ENCODE peak calls at places on chromosomes 11 and 22, in six cellular contexts. One of them, this sample, is unnamed.

GRCh38 chr11:75349540-75350116 is 1.8 kb downstream of the ARRB1 start:
- ATAC-seq in mucosa of descending colon: no peak
- ATAC-seq in GM23338: no peak
- ATAC-seq in heart left ventricle: no peak
- ATAC-seq in body of pancreas: no peak
- ATAC-seq in right lobe of liver: peak; percentile 61
- ATAC-seq in this sample: no peak

GRCh38 chr11:60629399-60629798 is 70.0 kb upstream of the MS4A8 start:
- ATAC-seq in mucosa of descending colon: peak; percentile 63
- ATAC-seq in GM23338: no peak
- ATAC-seq in heart left ventricle: no peak
- ATAC-seq in body of pancreas: no peak
- ATAC-seq in right lobe of liver: no peak
- ATAC-seq in this sample: no peak

GRCh38 chr11:128645968-128646367 is 47.9 kb upstream of the FLI1 start:
- ATAC-seq in mucosa of descending colon: no peak
- ATAC-seq in GM23338: no peak
- ATAC-seq in heart left ventricle: no peak
- ATAC-seq in body of pancreas: no peak
- ATAC-seq in right lobe of liver: peak; percentile 32
- ATAC-seq in this sample: no peak

GRCh38 chr11:74691755-74692154 is 39.5 kb downstream of the CHRDL2 start:
- ATAC-seq in mucosa of descending colon: no peak
- ATAC-seq in GM23338: no peak
- ATAC-seq in heart left ventricle: no peak
- ATAC-seq in body of pancreas: no peak
- ATAC-seq in right lobe of liver: no peak
- ATAC-seq in this sample: no peak

GRCh38 chr11:61445535-61445934 is 15.6 kb downstream of the SDHAF2 start:
- ATAC-seq in mucosa of descending colon: peak; percentile 41
- ATAC-seq in GM23338: no peak
- ATAC-seq in heart left ventricle: no peak
- ATAC-seq in body of pancreas: no peak
- ATAC-seq in right lobe of liver: no peak
- ATAC-seq in this sample: no peak

GRCh38 chr11:117037279-117037951 is 60.8 kb downstream of the SIK3 start:
- ATAC-seq in mucosa of descending colon: peak; percentile 64
- ATAC-seq in GM23338: peak; percentile 51
- ATAC-seq in heart left ventricle: no peak
- ATAC-seq in body of pancreas: no peak
- ATAC-seq in right lobe of liver: peak; percentile 75
- ATAC-seq in this sample: no peak

GRCh38 chr22:49930596-49931412 is 12.4 kb downstream of the CRELD2 start:
- ATAC-seq in mucosa of descending colon: peak; percentile 65
- ATAC-seq in GM23338: no peak
- ATAC-seq in heart left ventricle: peak; percentile 26
- ATAC-seq in body of pancreas: peak; percentile 76
- ATAC-seq in right lobe of liver: peak; percentile 81
- ATAC-seq in this sample: peak; percentile 12

GRCh38 chr22:40449676-40450035 is 79.3 kb downstream of the SGSM3 start:
- ATAC-seq in mucosa of descending colon: no peak
- ATAC-seq in GM23338: no peak
- ATAC-seq in heart left ventricle: no peak
- ATAC-seq in body of pancreas: no peak
- ATAC-seq in right lobe of liver: no peak
- ATAC-seq in this sample: no peak

GRCh38 chr11:61899146-61899841 is 7.9 kb upstream of the FADS3 start:
- ATAC-seq in mucosa of descending colon: peak; percentile 95
- ATAC-seq in GM23338: peak; percentile 85
- ATAC-seq in heart left ventricle: peak; percentile 70
- ATAC-seq in body of pancreas: peak; percentile 84
- ATAC-seq in right lobe of liver: peak; percentile 91
- ATAC-seq in this sample: peak; percentile 80

GRCh38 chr22:33597274-33597985 is 322.8 kb downstream of the LARGE1 start:
- ATAC-seq in mucosa of descending colon: no peak
- ATAC-seq in GM23338: peak; percentile 71
- ATAC-seq in heart left ventricle: no peak
- ATAC-seq in body of pancreas: no peak
- ATAC-seq in right lobe of liver: no peak
- ATAC-seq in this sample: no peak

GRCh38 chr11:32107647-32108046 is 16.8 kb downstream of the RCN1 start:
- ATAC-seq in mucosa of descending colon: no peak
- ATAC-seq in GM23338: no peak
- ATAC-seq in heart left ventricle: no peak
- ATAC-seq in body of pancreas: no peak
- ATAC-seq in right lobe of liver: no peak
- ATAC-seq in this sample: no peak

DNA sequence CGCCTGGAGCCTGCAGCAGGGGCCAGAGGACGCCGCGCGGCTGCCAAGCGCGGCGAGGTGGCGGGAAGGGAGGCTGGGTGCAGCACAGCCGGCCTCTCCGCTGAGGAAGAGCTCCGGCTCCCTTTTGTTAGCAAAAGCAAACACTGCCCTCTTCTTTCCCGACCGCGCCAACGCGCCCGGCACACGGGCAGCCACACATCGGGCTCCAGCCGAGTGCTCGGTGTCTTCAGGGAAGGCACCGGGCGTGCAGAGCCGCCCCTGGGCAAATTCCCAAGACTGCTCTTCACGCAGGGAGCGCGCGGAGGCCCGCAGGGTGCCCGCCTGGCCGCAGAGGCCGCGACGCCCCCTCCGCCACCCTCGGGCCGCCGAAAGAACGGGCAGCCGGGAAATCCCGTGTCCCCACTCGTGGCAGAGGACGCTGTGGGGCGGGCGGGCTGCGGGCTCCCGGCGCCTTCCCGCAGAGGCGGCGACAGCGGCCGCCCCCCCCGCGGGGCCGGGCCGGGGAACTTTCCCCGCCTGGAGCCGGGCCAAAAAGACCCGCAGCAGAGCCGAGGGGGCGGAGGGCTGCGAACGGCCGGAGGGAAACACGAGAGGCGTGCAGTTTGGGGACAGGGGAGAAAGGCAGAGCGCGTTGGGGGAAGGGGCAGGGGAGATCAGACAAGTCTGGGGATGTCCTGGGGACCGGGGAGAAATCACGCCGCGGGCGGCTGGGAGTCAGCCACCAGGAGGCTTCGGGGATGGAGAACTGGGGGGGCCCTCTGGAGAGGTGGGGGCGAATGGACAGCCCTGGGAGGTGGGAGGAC is 931 bp downstream of the CADM1 start:
- ATAC-seq in mucosa of descending colon: peak; percentile 60
- ATAC-seq in GM23338: peak; percentile 33
- ATAC-seq in heart left ventricle: peak; percentile 39
- ATAC-seq in body of pancreas: peak; percentile 25
- ATAC-seq in right lobe of liver: peak; percentile 71
- ATAC-seq in this sample: peak; percentile 33
- TF ChIP-seq CTCF in mucosa of descending colon: no peak
- TF ChIP-seq CTCF in GM23338: peak; percentile 50
- TF ChIP-seq CTCF in heart left ventricle: peak; percentile 53
- TF ChIP-seq CTCF in body of pancreas: peak; percentile 29
- TF ChIP-seq CTCF in right lobe of liver: peak; percentile 50
- TF ChIP-seq CTCF in this sample: peak; percentile 68

GRCh38 chr22:22979121-22979724 is 91.1 kb upstream of the GNAZ start:
- ATAC-seq in mucosa of descending colon: no peak
- ATAC-seq in GM23338: no peak
- ATAC-seq in heart left ventricle: no peak
- ATAC-seq in body of pancreas: no peak
- ATAC-seq in right lobe of liver: no peak
- ATAC-seq in this sample: no peak
- H3K36me3 ChIP-seq in mucosa of descending colon: no peaks in the 10 kb centered on the region
- H3K36me3 ChIP-seq in GM23338: peaks cover 3% of the 10 kb centered on the region
- H3K36me3 ChIP-seq in heart left ventricle: no peaks in the 10 kb centered on the region
- H3K36me3 ChIP-seq in body of pancreas: no peaks in the 10 kb centered on the region
- H3K36me3 ChIP-seq in right lobe of liver: no peaks in the 10 kb centered on the region
- H3K36me3 ChIP-seq in this sample: no peaks in the 10 kb centered on the region

GRCh38 chr11:77096591-77097019 is 6.0 kb upstream of the OMP start:
- ATAC-seq in mucosa of descending colon: peak; percentile 11
- ATAC-seq in GM23338: no peak
- ATAC-seq in heart left ventricle: no peak
- ATAC-seq in body of pancreas: no peak
- ATAC-seq in right lobe of liver: peak; percentile 62
- ATAC-seq in this sample: no peak

GRCh38 chr11:77095551-77096490 is 6.8 kb upstream of the OMP start:
- ATAC-seq in mucosa of descending colon: peak; percentile 90
- ATAC-seq in GM23338: no peak
- ATAC-seq in heart left ventricle: no peak
- ATAC-seq in body of pancreas: peak; percentile 61
- ATAC-seq in right lobe of liver: peak; percentile 90
- ATAC-seq in this sample: no peak

GRCh38 chr11:77093056-77093891 is 9.4 kb upstream of the OMP start:
- ATAC-seq in mucosa of descending colon: no peak
- ATAC-seq in GM23338: no peak
- ATAC-seq in heart left ventricle: no peak
- ATAC-seq in body of pancreas: no peak
- ATAC-seq in right lobe of liver: no peak
- ATAC-seq in this sample: no peak

GRCh38 chr11:77093987-77094840 is 8.4 kb upstream of the OMP start:
- ATAC-seq in mucosa of descending colon: no peak
- ATAC-seq in GM23338: no peak
- ATAC-seq in heart left ventricle: no peak
- ATAC-seq in body of pancreas: no peak
- ATAC-seq in right lobe of liver: no peak
- ATAC-seq in this sample: no peak

DNA sequence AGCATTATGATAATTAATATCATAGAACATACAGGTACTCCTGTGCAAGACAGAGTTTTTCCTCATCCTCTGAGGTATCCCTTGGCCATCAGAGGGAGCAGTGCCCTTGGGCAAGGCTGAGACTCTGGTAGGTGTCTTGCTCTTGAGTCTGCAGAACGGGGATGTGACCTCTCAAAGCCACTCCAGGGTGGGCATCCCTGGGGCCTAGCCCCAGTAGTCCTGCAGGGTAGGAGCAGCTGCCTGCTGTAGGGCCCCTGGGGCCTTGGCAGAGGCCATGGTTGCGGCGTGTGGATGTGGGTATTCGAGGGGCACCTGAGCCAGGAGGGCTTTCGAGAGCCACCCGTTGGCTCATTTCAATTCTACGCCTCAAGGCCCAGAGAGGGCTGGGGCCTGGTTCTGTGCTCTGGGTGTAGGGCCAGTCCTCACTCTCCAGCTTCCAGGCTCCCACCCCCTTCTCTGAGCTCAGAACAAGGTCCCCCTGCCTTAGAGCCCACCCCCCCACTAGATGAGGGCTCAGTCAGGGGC is 7.7 kb upstream of the OMP start:
- ATAC-seq in mucosa of descending colon: no peak
- ATAC-seq in GM23338: no peak
- ATAC-seq in heart left ventricle: no peak
- ATAC-seq in body of pancreas: no peak
- ATAC-seq in right lobe of liver: no peak
- ATAC-seq in this sample: no peak
- H3K4me3 ChIP-seq in mucosa of descending colon: no peak overlapping the region
- H3K4me3 ChIP-seq in GM23338: no peak overlapping the region
- H3K4me3 ChIP-seq in heart left ventricle: no peak overlapping the region
- H3K4me3 ChIP-seq in body of pancreas: no peak overlapping the region
- H3K4me3 ChIP-seq in right lobe of liver: no peak overlapping the region
- H3K4me3 ChIP-seq in this sample: no peak overlapping the region

DNA sequence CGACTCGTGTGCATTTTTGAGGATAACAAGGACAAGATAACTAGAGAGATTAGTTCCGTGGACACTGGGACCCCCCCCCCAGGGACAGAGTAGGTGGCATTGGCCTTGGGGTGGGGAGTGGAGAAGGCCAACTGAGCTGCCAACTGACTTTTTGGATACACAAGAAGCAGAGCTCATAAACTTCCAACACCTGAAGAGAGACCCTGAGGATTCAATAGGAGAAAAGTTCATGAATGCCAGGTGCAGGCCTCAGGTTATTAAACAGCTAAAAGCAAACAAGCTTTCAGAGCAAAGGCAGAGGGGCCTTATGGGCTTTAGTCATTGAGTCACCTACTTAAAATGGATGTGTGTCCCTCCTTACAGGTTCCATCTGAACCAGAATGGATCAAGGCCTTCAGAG is 17.6 kb upstream of the PRSS23 start:
- ATAC-seq in mucosa of descending colon: peak; percentile 19
- ATAC-seq in GM23338: no peak
- ATAC-seq in heart left ventricle: no peak
- ATAC-seq in body of pancreas: no peak
- ATAC-seq in right lobe of liver: no peak
- ATAC-seq in this sample: no peak
- TF ChIP-seq CTCF in mucosa of descending colon: no peak
- TF ChIP-seq CTCF in GM23338: no peak
- TF ChIP-seq CTCF in heart left ventricle: no peak
- TF ChIP-seq CTCF in body of pancreas: no peak
- TF ChIP-seq CTCF in right lobe of liver: no peak
- TF ChIP-seq CTCF in this sample: no peak